ENCODE peak calls at places on chromosomes 4 and X, in eight cellular contexts. E is ovary, Y is tibial nerve, Q is breast epithelium, I is upper lobe of left lung, U is uterus, M is esophagus muscularis mucosa, B is A549. W is an unnamed sample.

GRCh38 chr4:102599455-102599854 is 98.3 kb downstream of the NFKB1 start:
- DNase-seq in E (no peak), Y (no peak), Q (no peak), I (no peak), U (no peak), M (no peak), B (no peak), W (no peak)

GRCh38 chr4:77538144-77538543 is 67.5 kb upstream of the CXCL13 start:
- DNase-seq in E (no peak), Y (no peak), Q (no peak), I (no peak), U (no peak), M (no peak), B (peak), W (no peak)

GRCh38 chr4:118279920-118280432 is 72.8 kb downstream of the PRSS12 start:
- DNase-seq in E (no peak), Y (no peak), Q (no peak), I (no peak), U (no peak), M (no peak), B (no peak), W (no peak)

GRCh38 chr4:156972370-156972980 is 876 bp upstream of the PDGFC start:
- DNase-seq in E (no peak), Y (no peak), Q (no peak), I (no peak), U (no peak), M (no peak), B (no peak), W (no peak)

GRCh38 chrX:125205084-125205917 is 114.4 kb upstream of the TEX13C start:
- DNase-seq in E (peak), Y (peak), Q (peak), I (peak), U (peak), M (no peak), B (peak), W (peak)

GRCh38 chr4:145735330-145735638 is 55.3 kb downstream of the C4orf51 start:
- DNase-seq in E (no peak), Y (no peak), Q (peak), I (no peak), U (no peak), M (no peak), B (peak), W (no peak)

GRCh38 chr4:103415801-103416200 is 217.7 kb upstream of the CENPE start:
- DNase-seq in E (no peak), Y (no peak), Q (no peak), I (no peak), U (no peak), M (no peak), B (no peak), W (no peak)

GRCh38 chr4:182975806-182976205 is 58.6 kb upstream of the DCTD start:
- DNase-seq in E (no peak), Y (no peak), Q (no peak), I (no peak), U (no peak), M (no peak), B (peak), W (no peak)

GRCh38 chrX:53481816-53482485 is 47.8 kb upstream of the HSD17B10 start:
- DNase-seq in E (no peak), Y (peak), Q (peak), I (no peak), U (no peak), M (no peak), B (peak), W (no peak)

GRCh38 chrX:126770179-126770578 is 49.4 kb upstream of the PRR32 start:
- DNase-seq in E (no peak), Y (no peak), Q (no peak), I (no peak), U (no peak), M (no peak), B (peak), W (no peak)

GRCh38 chrX:134537179-134537945 is 77.4 kb downstream of the HPRT1 start:
- DNase-seq in E (no peak), Y (no peak), Q (no peak), I (no peak), U (no peak), M (no peak), B (peak), W (no peak)

GRCh38 chr4:3387943-3388348 is 53.8 kb upstream of the HGFAC start:
- DNase-seq in E (peak), Y (peak), Q (peak), I (peak), U (peak), M (peak), B (no peak), W (peak)

DNA sequence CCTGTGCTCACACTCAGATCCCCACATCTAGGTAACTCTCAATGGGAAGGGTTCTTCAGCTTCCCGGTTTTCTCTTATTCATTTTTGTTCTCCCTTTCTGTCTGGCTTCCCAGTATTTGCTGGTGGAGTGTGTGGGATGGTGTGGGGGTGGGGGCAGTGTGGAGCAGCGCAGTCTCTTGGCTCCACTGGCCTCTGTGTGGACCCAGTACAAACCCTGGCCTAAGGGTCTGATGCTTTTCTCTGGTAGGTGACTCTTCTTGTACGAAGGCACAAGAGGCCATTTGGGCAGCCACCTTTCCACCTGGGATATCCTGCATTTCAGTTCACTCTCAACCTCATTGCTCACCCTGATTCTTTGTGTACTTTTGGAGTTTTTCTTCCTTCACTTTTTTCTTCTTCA is 71.3 kb downstream of the NBDY start:
- DNase-seq in E (no peak), Y (no peak), Q (no peak), I (no peak), U (no peak), M (no peak), B (no peak), W (no peak)
- H3K27ac ChIP-seq in E (no peak), Y (peak), Q (no peak), I (no peak), U (no peak), M (no peak), B (no peak), W (no peak)

GRCh38 chr4:69057620-69058409 is 38.5 kb upstream of the UGT2B7 start:
- DNase-seq in E (no peak), Y (no peak), Q (no peak), I (no peak), U (no peak), M (no peak), B (no peak), W (no peak)
- TF ChIP-seq POLR2A in E (no peak), Y (no peak), Q (no peak), I (no peak), U (no peak), M (no peak), B (no peak), W (no peak)

DNA sequence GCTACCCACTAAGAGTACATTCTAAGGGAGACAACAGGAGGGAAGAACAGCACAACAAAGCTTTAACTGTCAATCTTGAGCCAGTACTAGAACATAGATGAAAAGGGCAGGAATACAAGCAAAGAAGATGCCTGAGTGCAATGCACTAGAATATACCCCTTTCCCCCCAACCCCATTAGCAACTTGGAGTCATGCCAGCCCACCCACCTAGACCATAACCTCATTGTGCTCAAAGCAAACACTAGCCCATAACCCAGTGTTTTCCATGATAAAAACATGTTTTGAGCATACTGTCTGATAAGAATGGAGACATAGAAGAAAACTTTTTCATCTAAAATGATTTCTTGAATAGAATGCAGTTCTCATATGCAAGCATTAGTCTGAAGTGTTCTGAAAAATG is 183.2 kb downstream of the RAP1GDS1 start:
- DNase-seq in E (no peak), Y (no peak), Q (no peak), I (no peak), U (no peak), M (no peak), B (no peak), W (no peak)
- H3K27ac ChIP-seq in E (no peak), Y (no peak), Q (no peak), I (no peak), U (no peak), M (no peak), B (no peak), W (no peak)

DNA sequence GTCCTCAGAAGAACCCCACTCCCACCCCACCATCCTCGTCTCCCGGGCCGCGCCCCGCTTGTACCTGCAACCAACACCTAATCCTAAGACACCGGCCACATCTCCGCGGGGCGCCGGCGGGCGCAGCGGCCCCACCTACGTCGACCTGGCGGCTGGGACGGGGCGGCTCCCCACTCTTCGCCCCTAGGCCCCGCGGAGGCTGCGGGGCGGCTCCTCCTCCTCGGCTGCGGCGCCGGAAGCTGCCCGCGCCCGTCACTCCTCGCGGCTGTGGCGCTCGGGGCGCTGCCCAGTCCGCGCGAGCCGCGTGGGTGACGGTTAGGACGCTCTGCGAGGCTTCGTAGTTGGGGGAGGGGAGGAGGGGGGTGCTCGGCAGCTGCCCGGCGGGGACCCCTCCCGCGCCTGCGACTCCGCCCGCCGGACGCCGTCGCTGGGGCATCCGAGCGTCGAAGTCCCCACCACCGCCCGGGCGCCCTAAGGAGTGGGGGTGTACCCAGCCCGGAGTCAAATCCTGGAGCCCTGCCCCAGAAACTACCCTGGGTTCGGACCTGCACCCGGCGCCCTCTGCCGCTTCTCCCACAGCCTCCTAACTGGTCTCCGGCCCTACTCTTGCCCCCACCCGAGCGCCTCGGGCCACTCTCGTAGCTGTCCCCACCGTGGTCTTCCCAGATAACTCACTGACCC is at the start of gene CCDC158:
- DNase-seq in E (no peak), Y (no peak), Q (no peak), I (peak), U (peak), M (no peak), B (peak), W (no peak)
- TF ChIP-seq POLR2A in E (no peak), Y (no peak), Q (no peak), I (no peak), U (no peak), M (no peak), B (peak), W (no peak)

DNA sequence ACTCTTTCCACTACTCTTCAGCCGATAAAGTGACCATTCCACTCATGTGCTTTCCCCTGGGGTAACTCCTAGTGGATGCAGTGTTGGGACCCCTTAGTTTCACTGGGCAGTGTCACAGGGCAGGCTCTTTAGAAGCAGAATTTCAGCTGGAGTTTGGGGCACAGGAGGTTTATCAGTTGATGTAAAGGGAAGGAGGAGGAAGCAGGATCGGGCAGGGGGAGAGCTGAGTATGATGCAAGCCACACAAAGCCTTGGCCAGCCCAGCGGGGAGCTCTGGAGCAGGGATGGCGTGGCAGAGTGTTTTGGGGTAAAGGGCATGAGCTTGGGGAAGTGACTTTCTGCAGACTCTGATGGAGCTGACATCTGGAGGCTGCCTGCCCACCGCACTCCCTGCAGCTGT is 19.3 kb downstream of the WDR13 start:
- DNase-seq in E (no peak), Y (no peak), Q (no peak), I (no peak), U (no peak), M (no peak), B (no peak), W (no peak)
- H3K27ac ChIP-seq in E (no peak), Y (no peak), Q (no peak), I (no peak), U (no peak), M (no peak), B (no peak), W (no peak)